ENCODE peak calls at places on chromosomes 7 and 10, in six cellular contexts. J is suprapubic skin, D is ovary, S is gastrocnemius medialis, M is uterus, K is transverse colon. Q is an unnamed sample.

GRCh38 chr10:84826704-84827103 is 498.3 kb downstream of the CCSER2 start:
- DNase-seq in K (no peak), S (no peak), M (no peak), J (no peak), D (no peak), Q (no peak)

GRCh38 chr7:139328375-139328774 is 12.8 kb upstream of the FMC1 start:
- DNase-seq in S (no peak), K (no peak), D (no peak), J (no peak), M (no peak), Q (no peak)

GRCh38 chr10:50554995-50555568 is 68.7 kb downstream of the SGMS1 start:
- DNase-seq in D (no peak), S (no peak), J (no peak), K (no peak), M (no peak), Q (no peak)

GRCh38 chr7:88429382-88429781 is 122.7 kb upstream of the STEAP4 start:
- DNase-seq in J (no peak), D (no peak), K (no peak), M (no peak), S (no peak), Q (no peak)

GRCh38 chr7:142812437-142813215 is 41.9 kb downstream of the PRSS2 start:
- DNase-seq in S (no peak), D (no peak), J (no peak), M (no peak), K (no peak), Q (no peak)

GRCh38 chr7:157767466-157767865 is 430.7 kb downstream of the DNAJB6 start:
- DNase-seq in J (no peak), S (no peak), D (no peak), M (no peak), K (no peak), Q (no peak)

GRCh38 chr10:4241724-4242345 is 456.8 kb upstream of the KLF6 start:
- DNase-seq in D (no peak), J (no peak), S (no peak), M (peak; percentile 54), K (no peak), Q (no peak)

GRCh38 chr10:86649471-86650150 is 4.7 kb upstream of the OPN4 start:
- DNase-seq in J (peak; percentile 62), M (peak; percentile 10), K (no peak), S (no peak), D (no peak), Q (no peak)

GRCh38 chr10:63094405-63094804 is 38.7 kb upstream of the NRBF2 start:
- DNase-seq in K (no peak), S (no peak), M (no peak), J (no peak), D (no peak), Q (no peak)

GRCh38 chr7:108093903-108094302 is 36.3 kb downstream of the LAMB4 start:
- DNase-seq in S (no peak), M (no peak), K (no peak), J (no peak), D (no peak), Q (no peak)
- H3K4me1 ChIP-seq in S (no peaks in the 10 kb centered on the region), M (no peaks in the 10 kb centered on the region), K (peaks cover 5% of the 10 kb centered on the region), J (peaks cover 13% of the 10 kb centered on the region), D (peaks cover 10% of the 10 kb centered on the region), Q (peaks cover 10% of the 10 kb centered on the region)

DNA sequence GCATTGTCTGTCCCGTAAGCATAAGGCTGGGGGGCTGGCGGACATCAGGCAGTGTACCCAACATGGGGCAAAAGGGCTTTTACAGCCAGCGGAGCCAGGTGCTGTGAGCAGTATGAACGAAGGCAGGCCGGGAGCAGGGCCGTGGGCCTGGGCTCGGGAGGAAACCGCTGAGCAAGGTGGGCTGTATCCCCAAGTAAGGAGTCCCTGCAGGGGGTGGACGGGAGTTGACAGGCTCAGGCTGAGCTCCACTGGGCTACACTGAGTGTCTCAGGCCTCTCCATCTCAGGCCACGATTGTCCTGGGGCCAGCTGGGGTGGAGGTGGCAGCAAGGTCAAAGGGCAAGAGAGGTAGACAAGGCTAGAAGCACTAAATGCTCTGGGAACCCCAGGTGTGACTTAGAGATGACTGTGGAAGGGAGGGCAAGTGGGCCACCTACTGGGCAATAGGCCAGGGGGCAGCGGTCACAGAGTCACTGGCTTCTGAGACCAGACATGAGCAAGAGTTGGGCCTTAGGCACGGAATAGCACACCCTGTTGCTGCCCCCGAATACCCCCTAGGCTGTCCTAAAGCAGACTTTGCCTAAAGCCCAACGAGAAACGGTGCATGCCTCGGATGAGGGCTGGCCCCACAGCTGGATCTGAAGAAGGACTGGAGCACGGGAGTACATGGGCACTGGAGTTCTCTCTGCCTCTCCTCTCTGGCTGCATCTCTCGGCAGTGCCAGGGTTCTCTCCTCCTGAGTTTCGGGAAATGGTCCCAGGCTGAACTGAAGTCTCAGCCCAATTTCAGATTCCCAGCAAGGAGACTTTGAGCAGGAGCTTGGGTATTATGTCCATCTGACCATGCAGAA is 10.8 kb upstream of the RAMP3 start:
- DNase-seq in M (no peak), K (no peak), J (peak; percentile 46), S (no peak), D (no peak), Q (no peak)
- TF ChIP-seq CTCF in M (no peak), K (no peak), J (no peak), S (no peak), D (no peak), Q (no peak)

DNA sequence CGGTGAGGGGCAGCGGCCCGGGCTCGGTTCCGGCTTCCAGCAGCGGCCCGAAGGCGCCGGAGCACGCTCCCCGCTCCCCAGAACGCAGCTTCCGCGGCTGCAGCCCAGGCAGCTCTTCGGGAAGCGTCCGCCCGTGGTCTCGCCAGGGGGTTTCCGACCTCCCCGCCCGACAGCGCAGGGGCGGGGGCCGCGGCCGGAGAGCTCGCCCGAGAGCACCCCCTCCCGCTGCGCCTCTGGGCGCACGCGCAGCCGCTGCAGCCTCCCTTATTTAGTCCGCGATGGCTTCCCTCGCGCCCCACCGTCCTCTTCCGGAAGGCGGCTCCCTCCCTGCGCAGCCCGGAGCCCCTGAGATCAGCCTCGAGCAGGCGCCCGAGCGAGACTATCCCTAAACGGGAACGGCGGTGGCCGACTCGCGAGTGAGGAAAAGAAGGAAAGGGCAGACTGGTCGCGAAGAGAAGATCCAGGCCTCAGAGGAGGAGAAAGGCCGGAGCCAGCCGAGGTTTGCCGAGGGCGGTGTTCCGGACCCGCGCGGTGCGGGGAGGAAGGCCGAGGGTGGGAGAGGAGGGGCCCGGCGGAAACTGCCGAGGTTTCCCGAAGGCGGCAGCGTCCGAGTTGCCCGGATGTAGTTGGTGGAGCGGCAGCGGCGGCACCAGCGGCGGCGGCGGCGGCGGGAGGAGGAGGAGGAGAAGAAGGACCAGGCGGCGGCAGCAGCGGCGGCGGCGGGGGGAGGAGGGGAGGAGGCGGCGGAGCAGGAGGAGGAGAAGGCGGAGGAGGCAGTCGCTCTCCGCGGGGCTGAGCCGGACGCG is at the start of gene WAC:
- DNase-seq in S (peak; percentile 92), J (peak; percentile 97), M (peak; percentile 94), D (peak; percentile 97), K (peak; percentile 97), Q (peak; percentile 95)
- TF ChIP-seq POLR2A in S (peak; percentile 92), J (peak; percentile 62), M (peak; percentile 72), D (peak; percentile 81), K (peak; percentile 90), Q (peak; percentile 82)

GRCh38 chr10:32982293-32982709 is 24.3 kb upstream of the ITGB1 start:
- DNase-seq in S (no peak), M (no peak), D (no peak), K (no peak), J (no peak), Q (no peak)

GRCh38 chr10:32981760-32982159 is 23.7 kb upstream of the ITGB1 start:
- DNase-seq in S (no peak), J (no peak), K (peak; percentile 77), M (peak; percentile 65), D (no peak), Q (no peak)

GRCh38 chr10:32979041-32979440 is 21.0 kb upstream of the ITGB1 start:
- DNase-seq in K (no peak), M (no peak), D (no peak), J (no peak), S (no peak), Q (no peak)

GRCh38 chr10:32980242-32980557 is 22.2 kb upstream of the ITGB1 start:
- DNase-seq in K (no peak), M (no peak), D (no peak), S (no peak), J (no peak), Q (no peak)

DNA sequence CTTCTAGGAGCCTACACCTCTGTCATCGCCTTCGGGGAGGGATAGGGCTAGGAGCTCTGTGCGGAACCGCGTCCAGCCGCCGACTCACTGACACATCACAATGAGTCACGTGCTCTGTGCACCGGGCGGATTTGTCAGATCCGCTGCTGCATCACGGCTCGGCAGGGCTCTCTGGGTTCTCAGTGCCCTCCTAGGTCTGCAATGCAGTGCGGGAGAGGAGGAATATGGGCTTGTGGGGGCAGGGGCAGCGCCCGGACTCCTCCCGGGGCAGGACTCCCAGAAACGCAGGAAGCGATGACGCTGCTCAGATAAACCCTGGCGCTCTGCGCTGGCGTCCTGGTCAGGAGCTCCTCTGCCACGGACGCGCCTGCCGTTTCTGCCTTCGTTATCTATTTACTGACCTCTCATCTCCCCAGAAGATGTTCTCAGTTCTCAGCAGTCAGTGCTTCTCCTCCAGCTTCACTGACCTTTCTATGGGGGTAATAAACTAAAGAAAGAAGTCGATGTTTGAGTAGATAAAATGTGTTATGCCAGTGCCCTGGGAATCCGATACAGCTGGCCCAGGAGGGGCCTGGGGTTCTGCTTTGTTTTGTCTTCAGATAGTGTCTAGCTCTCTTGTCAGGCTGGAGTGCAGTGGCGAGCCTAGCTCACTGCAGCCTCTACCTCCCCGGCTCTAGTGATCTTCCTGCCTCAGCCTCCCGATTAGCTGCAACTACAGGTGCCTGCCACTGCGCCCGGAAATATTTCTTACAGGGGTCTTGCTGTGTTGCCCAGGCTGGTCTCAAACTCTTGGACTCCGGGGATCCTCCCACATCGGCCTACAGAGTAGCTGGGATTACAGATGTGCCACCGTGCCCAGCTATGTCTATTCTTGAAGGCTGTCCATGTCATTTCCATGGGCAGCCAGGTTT is 22.8 kb upstream of the ITGB1 start:
- DNase-seq in J (peak; percentile 94), S (peak; percentile 72), K (peak; percentile 92), D (peak; percentile 77), M (peak; percentile 95), Q (peak; percentile 86)
- H3K4me1 ChIP-seq in J (peaks cover 20% of the 10 kb centered on the region), S (peaks cover 5% of the 10 kb centered on the region), K (peaks cover 15% of the 10 kb centered on the region), D (peaks cover 4% of the 10 kb centered on the region), M (no peaks in the 10 kb centered on the region), Q (peaks cover 15% of the 10 kb centered on the region)

Q was measured in thyroid gland.